ENCODE peak calls at places on chromosomes 11 and 22, in eight cellular contexts. E is uterus, I is pancreas, S is astrocyte, B is neuronal stem cell, U is aorta, P is testis, L is upper lobe of right lung. R is an unnamed sample. For H3K9me3 and H3K4me1, the result is how much of the 10 kb centered on the place peaks cover.

GRCh38 chr11:118291453-118291852 is 13.1 kb upstream of the CD3E start:
- DNase-seq in E (no peak), I (no peak), S (no peak), B (no peak), U (no peak), P (no peak), L (no peak), R (no peak)

GRCh38 chr11:64014361-64014760 is 21.4 kb upstream of the FLRT1 start:
- DNase-seq in E (no peak), I (no peak), S (no peak), B (no peak), U (no peak), P (no peak), L (no peak), R (no peak)

GRCh38 chr11:19536131-19536530 is 176.5 kb upstream of the NAV2 start:
- DNase-seq in E (no peak), I (no peak), S (no peak), B (no peak), U (no peak), P (no peak), L (no peak), R (no peak)

GRCh38 chr22:44456661-44457412 is 41.2 kb downstream of the RTL6 start:
- DNase-seq in E (no peak), I (no peak), S (no peak), B (no peak), U (no peak), P (no peak), L (no peak), R (no peak)

GRCh38 chr11:83895516-83895915 is 609.3 kb upstream of the CCDC90B start:
- DNase-seq in E (no peak), I (no peak), S (peak), B (peak), U (no peak), P (no peak), L (no peak), R (no peak)

GRCh38 chr11:25838918-25839611 is 492.9 kb upstream of the ANO3 start:
- DNase-seq in E (no peak), I (no peak), S (no peak), B (no peak), U (no peak), P (no peak), L (no peak), R (no peak)

GRCh38 chr11:59754494-59754858 is 700 bp upstream of the STX3 start:
- DNase-seq in E (no peak), I (no peak), S (no peak), B (no peak), U (no peak), P (peak), L (no peak), R (no peak)

GRCh38 chr22:47842119-47842518 is 1079.7 kb downstream of the TBC1D22A start:
- DNase-seq in E (no peak), I (no peak), S (no peak), B (no peak), U (no peak), P (no peak), L (no peak), R (no peak)

GRCh38 chr11:35144103-35144741 is 5.3 kb downstream of the CD44 start:
- DNase-seq in E (no peak), I (no peak), S (peak), B (no peak), U (peak), P (no peak), L (peak), R (no peak)

GRCh38 chr11:66905631-66906030 is 48.8 kb downstream of the LRFN4 start:
- DNase-seq in E (no peak), I (no peak), S (no peak), B (no peak), U (peak), P (no peak), L (no peak), R (no peak)

GRCh38 chr11:94826415-94826814 is 58.3 kb downstream of the AMOTL1 start:
- DNase-seq in E (no peak), I (no peak), S (no peak), B (no peak), U (no peak), P (no peak), L (no peak), R (no peak)

GRCh38 chr22:31081963-31082605 is 966 bp downstream of the SMTN start:
- DNase-seq in E (no peak), I (no peak), S (no peak), B (no peak), U (no peak), P (no peak), L (no peak), R (peak)

GRCh38 chr11:48900131-48900800 is 83.4 kb downstream of the TRIM51G start:
- DNase-seq in E (peak), I (peak), S (no peak), B (no peak), U (peak), P (no peak), L (peak), R (peak)

GRCh38 chr22:33389927-33390326 is 331.7 kb upstream of the SYN3 start:
- DNase-seq in E (no peak), I (no peak), S (peak), B (no peak), U (no peak), P (no peak), L (no peak), R (no peak)

GRCh38 chr22:49535126-49535525 is 292.5 kb downstream of the BRD1 start:
- DNase-seq in E (no peak), I (no peak), S (no peak), B (no peak), U (peak), P (no peak), L (no peak), R (no peak)

GRCh38 chr22:49534386-49534785 is 293.3 kb downstream of the BRD1 start:
- DNase-seq in E (no peak), I (no peak), S (no peak), B (no peak), U (peak), P (peak), L (peak), R (no peak)

GRCh38 chr22:49536571-49537131 is 291.0 kb downstream of the BRD1 start:
- DNase-seq in E (no peak), I (no peak), S (no peak), B (no peak), U (peak), P (no peak), L (no peak), R (no peak)

GRCh38 chr22:49533886-49534285 is 293.8 kb downstream of the BRD1 start:
- DNase-seq in E (no peak), I (no peak), S (no peak), B (no peak), U (peak), P (no peak), L (peak), R (no peak)

GRCh38 chr22:49535527-49536125 is 292.0 kb downstream of the BRD1 start:
- DNase-seq in E (no peak), I (no peak), S (no peak), B (no peak), U (peak), P (no peak), L (peak), R (no peak)
- H3K27ac ChIP-seq in E (no peak), I (no peak), S (no peak), B (no peak), U (no peak), P (no peak), L (no peak), R (no peak)

GRCh38 chr22:49323751-49324415 is 503.8 kb downstream of the BRD1 start:
- DNase-seq in E (no peak), I (no peak), S (no peak), B (no peak), U (peak), P (no peak), L (peak), R (no peak)
- H3K9me3 ChIP-seq in E (under half), I (under half), S (under half), B (under half), U (under half), P (under half), L (under half), R (under half)

GRCh38 chr11:68315581-68315920 is 3.2 kb downstream of the LRP5 start:
- DNase-seq in E (no peak), I (no peak), S (no peak), B (no peak), U (no peak), P (no peak), L (no peak), R (no peak)
- H3K4me1 ChIP-seq in E (under half), I (under half), S (under half), B (under half), U (under half), P (under half), L (under half), R (under half)

DNA sequence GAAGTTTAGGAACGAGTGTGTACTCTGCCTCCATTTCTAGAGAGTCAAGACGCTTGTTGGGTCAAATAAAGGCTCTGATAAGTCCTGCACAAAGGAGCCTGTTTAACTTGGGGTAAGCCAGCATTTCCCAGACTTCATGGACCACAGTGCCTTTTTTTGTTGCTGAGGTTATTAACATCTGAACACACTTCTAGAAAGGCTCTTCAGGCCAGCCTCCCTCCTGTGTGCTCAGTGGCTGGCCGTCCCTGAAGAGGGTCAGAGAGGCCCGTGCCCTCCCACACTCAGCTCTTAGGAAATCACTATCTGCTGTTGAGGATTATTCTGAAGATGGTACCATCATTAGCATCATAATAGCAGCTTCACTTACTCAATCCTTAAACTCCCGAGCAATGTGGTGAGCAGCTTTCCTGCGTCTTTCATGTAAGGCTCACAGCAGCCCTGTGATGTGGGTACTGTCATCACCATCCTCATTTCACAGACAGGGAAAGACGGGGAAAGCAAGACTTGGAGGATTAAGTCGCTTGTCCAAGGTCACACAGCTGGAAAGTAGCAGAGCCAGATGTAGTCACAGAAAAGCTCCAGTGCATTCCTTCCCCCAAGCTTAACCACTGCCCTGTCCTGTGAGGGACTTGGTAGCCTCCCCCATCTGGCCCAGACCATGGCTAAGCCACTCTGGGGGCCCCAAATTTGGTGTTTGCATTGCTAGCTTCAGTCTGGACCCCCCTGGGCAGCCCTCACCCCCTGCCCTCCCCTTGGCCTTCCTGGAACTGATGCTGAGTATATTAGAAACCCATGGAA is 71.3 kb downstream of the TSPAN18 start:
- DNase-seq in E (no peak), I (no peak), S (no peak), B (no peak), U (peak), P (no peak), L (peak), R (no peak)
- H3K27ac ChIP-seq in E (no peak), I (no peak), S (no peak), B (peak), U (no peak), P (no peak), L (no peak), R (no peak)

GRCh38 chr11:40321537-40321936 is 1137.9 kb downstream of the LRRC4C start:
- DNase-seq in E (no peak), I (no peak), S (no peak), B (no peak), U (no peak), P (no peak), L (no peak), R (no peak)
- H3K9me3 ChIP-seq in E (under half), I (under half), S (under half), B (under half), U (under half), P (under half), L (under half), R (under half)

DNA sequence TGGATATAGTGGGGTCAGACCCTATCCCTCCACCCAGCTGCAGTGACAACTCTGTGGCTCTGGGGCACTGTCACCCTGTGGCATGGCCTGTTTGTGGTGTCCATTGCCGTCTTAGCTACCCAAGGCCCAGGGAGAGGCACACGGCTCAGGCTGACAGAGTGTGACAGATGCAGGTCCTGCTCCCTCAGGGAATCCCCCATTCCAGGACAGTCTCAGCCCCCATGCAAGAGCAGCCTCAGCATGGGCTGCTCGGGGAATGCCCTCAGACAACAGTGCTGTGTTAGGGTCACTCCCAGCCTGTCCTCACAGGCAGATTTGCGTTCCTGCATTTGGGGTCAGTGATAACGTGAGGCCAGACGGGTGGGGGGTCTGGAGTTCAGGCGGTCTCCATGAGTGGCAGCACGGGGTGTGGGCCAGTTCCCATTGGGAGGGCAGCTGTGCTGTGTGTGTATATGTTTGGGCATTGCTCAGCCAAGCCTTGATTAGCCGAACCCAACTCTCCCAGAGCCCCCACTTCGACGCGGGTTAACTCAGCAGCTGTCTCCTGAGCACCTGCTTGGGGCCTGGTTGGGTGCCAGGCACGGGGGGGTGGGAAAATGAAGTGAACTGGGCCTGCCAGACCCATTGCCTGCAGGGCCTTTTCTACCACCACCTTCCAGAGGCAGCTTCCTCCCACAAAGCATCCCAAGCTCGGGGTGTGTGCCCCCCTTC is 5.3 kb upstream of the KCNQ1OT1 start:
- DNase-seq in E (no peak), I (peak), S (no peak), B (no peak), U (peak), P (no peak), L (peak), R (no peak)
- H3K4me1 ChIP-seq in E (under half), I (under half), S (under half), B (under half), U (under half), P (under half), L (under half), R (under half)

DNA sequence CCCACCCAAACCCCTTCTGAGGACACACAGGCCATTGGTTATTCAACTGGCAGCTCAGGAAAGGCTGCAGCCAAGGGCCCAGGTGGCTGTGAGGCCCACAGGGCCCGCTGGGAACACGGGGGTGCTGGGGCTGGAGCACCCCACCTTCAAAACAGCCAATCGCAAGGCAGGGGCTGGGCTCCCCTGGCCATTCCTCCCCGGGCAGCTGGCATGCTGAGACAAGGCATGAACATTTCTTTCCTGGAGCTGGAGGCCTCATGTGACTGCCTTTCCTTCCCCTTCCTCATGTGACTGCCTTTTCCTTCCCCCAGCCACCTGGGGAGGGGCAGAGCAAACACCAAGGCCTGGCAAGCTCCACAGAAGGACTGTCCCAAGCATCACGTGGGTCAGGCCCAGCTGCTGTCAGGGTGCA is 76.8 kb downstream of the PIWIL3 start:
- DNase-seq in E (no peak), I (peak), S (no peak), B (no peak), U (no peak), P (no peak), L (peak), R (no peak)
- H3K27ac ChIP-seq in E (no peak), I (peak), S (no peak), B (no peak), U (no peak), P (no peak), L (peak), R (no peak)

GRCh38 chr22:49063040-49063329 is 764.7 kb downstream of the BRD1 start:
- DNase-seq in E (no peak), I (no peak), S (no peak), B (no peak), U (no peak), P (no peak), L (peak), R (no peak)

GRCh38 chr22:49064836-49065235 is 762.8 kb downstream of the BRD1 start:
- DNase-seq in E (no peak), I (no peak), S (no peak), B (no peak), U (no peak), P (no peak), L (no peak), R (no peak)

GRCh38 chr22:49057910-49058309 is 769.8 kb downstream of the BRD1 start:
- DNase-seq in E (no peak), I (no peak), S (no peak), B (no peak), U (no peak), P (no peak), L (no peak), R (no peak)

GRCh38 chr22:49066619-49067018 is 761.1 kb downstream of the BRD1 start:
- DNase-seq in E (no peak), I (no peak), S (no peak), B (no peak), U (no peak), P (no peak), L (no peak), R (no peak)

GRCh38 chr22:49062155-49063039 is 765.3 kb downstream of the BRD1 start:
- DNase-seq in E (no peak), I (peak), S (no peak), B (no peak), U (no peak), P (no peak), L (peak), R (no peak)
- H3K9me3 ChIP-seq in E (under half), I (under half), S (under half), B (under half), U (under half), P (under half), L (under half), R (under half)

GRCh38 chr11:117199916-117200812 is 994 bp downstream of the TAGLN start:
- DNase-seq in E (peak), I (no peak), S (no peak), B (no peak), U (no peak), P (no peak), L (no peak), R (no peak)

GRCh38 chr11:117200813-117201515 is 1.8 kb downstream of the TAGLN start:
- DNase-seq in E (no peak), I (peak), S (no peak), B (no peak), U (no peak), P (no peak), L (no peak), R (no peak)

GRCh38 chr11:117197516-117198456 is 1.4 kb upstream of the TAGLN start:
- DNase-seq in E (peak), I (peak), S (no peak), B (no peak), U (peak), P (no peak), L (no peak), R (no peak)

GRCh38 chr11:117198613-117199012 is 557 bp upstream of the TAGLN start:
- DNase-seq in E (no peak), I (no peak), S (no peak), B (no peak), U (no peak), P (no peak), L (no peak), R (no peak)

DNA sequence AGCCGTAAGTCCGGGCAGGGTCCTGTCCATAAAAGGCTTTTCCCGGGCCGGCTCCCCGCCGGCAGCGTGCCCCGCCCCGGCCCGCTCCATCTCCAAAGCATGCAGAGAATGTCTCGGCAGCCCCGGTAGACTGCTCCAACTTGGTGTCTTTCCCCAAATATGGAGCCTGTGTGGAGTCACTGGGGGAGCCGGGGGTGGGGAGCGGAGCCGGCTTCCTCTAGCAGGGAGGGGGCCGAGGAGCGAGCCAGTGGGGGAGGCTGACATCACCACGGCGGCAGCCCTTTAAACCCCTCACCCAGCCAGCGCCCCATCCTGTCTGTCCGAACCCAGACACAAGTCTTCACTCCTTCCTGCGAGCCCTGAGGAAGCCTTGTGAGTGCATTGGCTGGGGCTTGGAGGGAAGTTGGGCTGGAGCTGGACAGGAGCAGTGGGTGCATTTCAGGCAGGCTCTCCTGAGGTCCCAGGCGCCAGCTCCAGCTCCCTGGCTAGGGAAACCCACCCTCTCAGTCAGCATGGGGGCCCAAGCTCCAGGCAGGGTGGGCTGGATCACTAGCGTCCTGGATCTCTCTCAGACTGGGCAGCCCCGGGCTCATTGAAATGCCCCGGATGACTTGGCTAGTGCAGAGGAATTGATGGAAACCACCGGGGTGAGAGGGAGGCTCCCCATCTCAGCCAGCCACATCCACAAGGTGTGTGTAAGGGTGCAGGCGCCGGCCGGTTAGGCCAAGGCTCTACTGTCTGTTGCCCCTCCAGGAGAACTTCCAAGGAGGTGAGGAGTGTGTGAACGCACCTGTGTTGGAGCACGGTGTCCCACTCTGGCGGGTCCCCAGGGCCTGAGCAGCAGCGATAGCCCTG is at the start of gene TAGLN:
- DNase-seq in E (peak), I (peak), S (peak), B (peak), U (peak), P (peak), L (peak), R (peak)
- H3K4me1 ChIP-seq in E (under half), I (under half), S (under half), B (under half), U (under half), P (under half), L (under half), R (under half)

DNA sequence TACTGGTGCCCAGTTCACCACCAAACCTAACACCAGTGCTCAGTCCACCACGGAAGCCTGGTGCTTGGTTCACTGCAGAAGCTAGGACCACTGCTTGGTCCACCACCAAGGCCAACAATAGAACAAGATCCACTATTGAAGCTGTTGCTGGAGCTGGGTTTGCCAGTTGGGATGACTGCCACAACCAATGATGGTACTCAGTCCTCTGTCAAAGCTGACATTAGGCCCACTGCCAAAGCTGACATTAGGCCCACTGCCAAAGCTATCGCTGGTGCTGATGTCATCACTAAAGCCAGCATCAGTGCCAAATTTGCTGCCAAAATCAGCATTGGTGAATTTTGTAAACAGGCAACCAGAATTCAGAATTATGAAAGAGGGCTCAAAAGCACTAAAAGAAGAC is 1850.2 kb upstream of the RAG2 start:
- DNase-seq in E (no peak), I (peak), S (peak), B (no peak), U (no peak), P (no peak), L (no peak), R (no peak)
- H3K27ac ChIP-seq in E (no peak), I (no peak), S (no peak), B (no peak), U (no peak), P (no peak), L (no peak), R (no peak)

R was measured in RWPE2.